ENCODE peak calls at places on chromosomes 2 and 18, in eight cellular contexts. I, F, X, H, P, J, N and Y are unnamed samples.

GRCh38 chr2:233399306-233400225 is 45.3 kb downstream of the DGKD start:
- DNase-seq in N (no peak), X (no peak), J (peak), H (no peak), P (no peak), F (no peak), I (peak), Y (no peak)

GRCh38 chr2:217127744-217128143 is 267.9 kb upstream of the TNP1 start:
- DNase-seq in P (no peak), X (no peak), I (peak), J (no peak), H (no peak), N (no peak), F (peak), Y (no peak)

GRCh38 chr2:71725836-71726235 is 272.5 kb downstream of the DYSF start:
- DNase-seq in F (no peak), J (no peak), X (no peak), H (no peak), N (no peak), P (no peak), I (no peak), Y (no peak)

GRCh38 chr2:23622966-23623665 is 238.1 kb downstream of the KLHL29 start:
- DNase-seq in P (no peak), J (no peak), N (no peak), X (no peak), F (no peak), H (no peak), I (no peak), Y (no peak)

GRCh38 chr2:127580167-127581049 is 44.9 kb downstream of the MYO7B start:
- DNase-seq in F (no peak), N (no peak), H (no peak), X (no peak), P (no peak), I (no peak), J (no peak), Y (no peak)

GRCh38 chr2:178266445-178266844 is 72.1 kb downstream of the OSBPL6 start:
- DNase-seq in H (no peak), J (no peak), I (no peak), F (no peak), X (no peak), N (no peak), P (no peak), Y (no peak)

GRCh38 chr2:12987246-12987645 is 270.5 kb downstream of the TRIB2 start:
- DNase-seq in F (no peak), H (no peak), X (no peak), N (no peak), P (no peak), J (no peak), I (no peak), Y (no peak)

GRCh38 chr2:231701456-231702373 is 6.6 kb upstream of the PTMA start:
- DNase-seq in P (no peak), H (peak), J (no peak), I (peak), X (peak), F (peak), N (no peak), Y (peak)

GRCh38 chr18:2905802-2906521 is 59.2 kb downstream of the EMILIN2 start:
- DNase-seq in H (no peak), P (peak), I (peak), J (no peak), F (no peak), X (no peak), N (no peak), Y (no peak)

GRCh38 chr2:20414806-20415205 is 32.1 kb upstream of the RHOB start:
- DNase-seq in I (no peak), J (no peak), N (no peak), X (no peak), P (no peak), H (no peak), F (no peak), Y (no peak)

GRCh38 chr18:75491361-75491760 is 63.9 kb upstream of the SMIM21 start:
- DNase-seq in P (no peak), X (no peak), F (no peak), J (no peak), N (no peak), H (no peak), I (no peak), Y (no peak)

GRCh38 chr18:57373017-57373416 is 20.7 kb downstream of the ST8SIA3 start:
- DNase-seq in H (no peak), X (no peak), N (no peak), I (no peak), F (no peak), P (no peak), J (no peak), Y (no peak)

GRCh38 chr2:9074930-9075329 is 71.4 kb upstream of the MBOAT2 start:
- DNase-seq in J (no peak), X (peak), H (no peak), N (no peak), I (peak), P (no peak), F (no peak), Y (no peak)

GRCh38 chr2:151083864-151084263 is 177.8 kb downstream of the RBM43 start:
- DNase-seq in H (no peak), I (no peak), N (no peak), J (no peak), F (no peak), P (no peak), X (no peak), Y (no peak)

GRCh38 chr2:7888876-7889275 is 793.0 kb upstream of the ID2 start:
- DNase-seq in F (no peak), I (no peak), N (no peak), P (no peak), J (no peak), H (no peak), X (no peak), Y (no peak)

GRCh38 chr18:64288446-64288845 is 139.6 kb upstream of the LINC00305 start:
- DNase-seq in I (no peak), N (no peak), X (no peak), H (no peak), P (no peak), F (no peak), J (no peak), Y (no peak)

GRCh38 chr2:172372436-172372835 is 55.0 kb upstream of the ITGA6 start:
- DNase-seq in J (no peak), I (no peak), H (no peak), N (no peak), F (no peak), P (no peak), X (no peak), Y (no peak)

GRCh38 chr2:239716009-239716408 is 309.1 kb downstream of the NDUFA10 start:
- DNase-seq in J (no peak), H (no peak), P (no peak), F (no peak), I (no peak), X (no peak), N (no peak), Y (no peak)

GRCh38 chr2:133561045-133561852 is 7.0 kb downstream of the NCKAP5 start:
- DNase-seq in I (peak), F (peak), X (peak), P (no peak), N (peak), J (no peak), H (peak), Y (peak)

GRCh38 chr18:56988022-56988421 is 158.9 kb upstream of the BOD1L2 start:
- DNase-seq in H (no peak), X (no peak), I (no peak), P (no peak), N (no peak), J (no peak), F (no peak), Y (no peak)

GRCh38 chr2:20590704-20591515 is 60.0 kb downstream of the HS1BP3 start:
- DNase-seq in F (no peak), I (no peak), N (no peak), J (no peak), H (no peak), P (no peak), X (no peak), Y (no peak)

GRCh38 chr2:172928754-172929153 is 146.9 kb upstream of the MAP3K20 start:
- DNase-seq in P (no peak), X (no peak), I (peak), N (no peak), H (no peak), F (peak), J (no peak), Y (no peak)

GRCh38 chr2:74831693-74832530 is 2.0 kb upstream of the HK2 start:
- DNase-seq in I (no peak), F (no peak), J (no peak), P (no peak), X (no peak), H (no peak), N (no peak), Y (no peak)

GRCh38 chr2:75381032-75381431 is 179.7 kb downstream of the EVA1A start:
- DNase-seq in P (no peak), H (no peak), N (no peak), J (no peak), F (no peak), I (no peak), X (no peak), Y (no peak)

GRCh38 chr2:3728104-3729054 is 25.0 kb downstream of the DCDC2C start:
- DNase-seq in X (peak), J (no peak), H (peak), P (no peak), F (peak), I (peak), N (peak), Y (peak)

GRCh38 chr2:217254111-217254510 is 394.2 kb upstream of the TNP1 start:
- DNase-seq in P (no peak), X (no peak), N (no peak), J (no peak), H (no peak), F (no peak), I (no peak), Y (no peak)

GRCh38 chr2:16211341-16211740 is 271.0 kb downstream of the MYCN start:
- DNase-seq in H (no peak), N (no peak), J (no peak), X (no peak), I (no peak), P (no peak), F (no peak), Y (no peak)

GRCh38 chr2:27723372-27724144 is 48.0 kb upstream of the MRPL33 start:
- DNase-seq in H (peak), F (peak), I (peak), N (peak), J (peak), P (no peak), X (peak), Y (peak)

GRCh38 chr2:240214790-240215675 is 74.6 kb upstream of the OTOS start:
- DNase-seq in X (no peak), F (no peak), I (no peak), N (no peak), J (no peak), H (no peak), P (no peak), Y (no peak)

GRCh38 chr2:205946226-205946625 is 139.7 kb downstream of the INO80D start:
- DNase-seq in F (no peak), J (no peak), X (no peak), P (no peak), N (no peak), I (no peak), H (no peak), Y (no peak)

GRCh38 chr2:180133736-180134135 is 126.6 kb upstream of the CWC22 start:
- DNase-seq in H (no peak), J (no peak), P (no peak), F (no peak), N (no peak), I (no peak), X (no peak), Y (no peak)

GRCh38 chr2:210215120-210215519 is 10.1 kb downstream of the ACADL start:
- DNase-seq in P (no peak), I (no peak), J (no peak), H (no peak), X (no peak), N (no peak), F (no peak), Y (no peak)